ENCODE peak calls at places on chromosomes 11 and 22, in ten cellular contexts. M is Ammon's horn; I is left cardiac atrium; A is kidney tubule cell; E is fibroblast of lung; R is heart right ventricle; Z is HT-29; K is stimulated activated CD8-positive, alpha-beta memory T cell treated with anti-CD3 and anti-CD28 coated beads, Interleukin-15, amount 100 ng/mL, for 4 hours; B is lower leg skin; S is stimulated activated CD4-positive, alpha-beta T cell treated with anti-CD3 and anti-CD28 coated beads, Interleukin-1b, Interleukin-23, amount 100 ng/mL, for 1 hour. N is an unnamed sample.
A peak's percentile ranks its signal among the peaks of the same experiment; 100 is the strongest.

GRCh38 chr11:59197990-59198389 is 14.7 kb downstream of the MPEG1 start:
- DNase-seq in Z (peak; percentile 84), I (peak; percentile 80), E (peak; percentile 71), S (no peak), M (peak; percentile 93), B (no peak), R (peak; percentile 84), K (no peak), A (peak; percentile 52), N (peak; percentile 93)

GRCh38 chr11:115092516-115092915 is 411.7 kb downstream of the CADM1 start:
- DNase-seq in I (no peak), K (no peak), M (no peak), B (no peak), R (no peak), E (no peak), Z (no peak), A (no peak), S (no peak), N (no peak)

GRCh38 chr11:3214420-3214699 is 4.3 kb downstream of the MRGPRG start:
- DNase-seq in R (no peak), S (no peak), M (no peak), Z (no peak), B (no peak), A (no peak), K (no peak), E (no peak), I (no peak), N (no peak)

GRCh38 chr11:83195649-83196048 is 2.1 kb downstream of the ANKRD42 start:
- DNase-seq in S (no peak), R (no peak), E (no peak), K (no peak), B (no peak), A (no peak), I (no peak), M (no peak), Z (no peak), N (no peak)

GRCh38 chr11:11513438-11513837 is 108.4 kb downstream of the GALNT18 start:
- DNase-seq in A (no peak), M (no peak), B (no peak), S (no peak), E (no peak), K (no peak), I (no peak), Z (no peak), R (no peak), N (no peak)

GRCh38 chr22:41813726-41814410 is 13.4 kb downstream of the CCDC134 start:
- DNase-seq in K (no peak), E (no peak), I (no peak), R (no peak), S (no peak), A (no peak), Z (no peak), M (no peak), B (no peak), N (no peak)

GRCh38 chr11:104164028-104164520 is at the start of gene PDGFD:
- DNase-seq in Z (no peak), E (peak; percentile 62), A (peak; percentile 85), S (no peak), B (peak; percentile 93), M (peak; percentile 30), K (no peak), I (peak; percentile 73), R (peak; percentile 65), N (peak; percentile 24)

GRCh38 chr11:27472398-27473016 is at the start of gene LGR4:
- DNase-seq in R (peak; percentile 89), M (peak; percentile 96), A (peak; percentile 99), S (peak; percentile 31), K (peak; percentile 27), I (peak; percentile 95), E (peak; percentile 90), B (peak; percentile 98), Z (peak; percentile 97), N (peak; percentile 82)

N was measured in ascending aorta.